ENCODE peak calls at places on chromosomes 13 and 19, in ten cellular contexts. J is epithelial cell of esophagus, E is mesenchymal stem cell, R is A549, H is fibroblast of lung, C is Peyer's patch, G is neuronal stem cell, I is left ventricle myocardium inferior, K is mammary epithelial cell, Q is AG04450. Y is an unnamed sample.

GRCh38 chr13:113421673-113422270 is 31.5 kb downstream of the ADPRHL1 start:
- DNase-seq in J (no peak), E (no peak), R (no peak), H (peak; percentile 77), C (no peak), G (no peak), I (no peak), K (no peak), Q (peak; percentile 13), Y (peak; percentile 55)

GRCh38 chr19:14361824-14362223 is 19.4 kb upstream of the ADGRE5 start:
- DNase-seq in J (no peak), E (no peak), R (no peak), H (no peak), C (no peak), G (no peak), I (no peak), K (no peak), Q (no peak), Y (no peak)

GRCh38 chr19:55486043-55486970 is 1.3 kb downstream of the NAT14 start:
- DNase-seq in J (no peak), E (no peak), R (no peak), H (no peak), C (no peak), G (no peak), I (no peak), K (no peak), Q (no peak), Y (no peak)

GRCh38 chr13:28392428-28392827 is 102.5 kb downstream of the FLT1 start:
- DNase-seq in J (no peak), E (peak; percentile 30), R (no peak), H (no peak), C (no peak), G (no peak), I (no peak), K (no peak), Q (no peak), Y (peak; percentile 7)

GRCh38 chr19:28836366-28836765 is 376.6 kb downstream of the UQCRFS1 start:
- DNase-seq in J (no peak), E (no peak), R (no peak), H (no peak), C (no peak), G (no peak), I (no peak), K (no peak), Q (no peak), Y (no peak)

GRCh38 chr19:16969127-16969526 is 57.5 kb downstream of the CPAMD8 start:
- DNase-seq in J (peak; percentile 74), E (no peak), R (no peak), H (no peak), C (no peak), G (no peak), I (no peak), K (peak; percentile 45), Q (no peak), Y (peak; percentile 36)

GRCh38 chr19:57747472-57747807 is 825 bp downstream of the ZNF776 start:
- DNase-seq in J (no peak), E (peak; percentile 6), R (no peak), H (no peak), C (no peak), G (no peak), I (no peak), K (no peak), Q (no peak), Y (no peak)

GRCh38 chr19:5447700-5448311 is 7.4 kb upstream of the ZNRF4 start:
- DNase-seq in J (peak; percentile 10), E (no peak), R (no peak), H (no peak), C (no peak), G (no peak), I (no peak), K (no peak), Q (no peak), Y (no peak)

GRCh38 chr19:10517361-10517759 is at the start of gene S1PR5:
- DNase-seq in J (peak; percentile 44), E (peak; percentile 62), R (peak; percentile 35), H (no peak), C (no peak), G (no peak), I (no peak), K (no peak), Q (no peak), Y (no peak)

GRCh38 chr19:18294467-18294864 is 13.0 kb upstream of the JUND start:
- DNase-seq in J (peak; percentile 81), E (no peak), R (no peak), H (no peak), C (peak; percentile 86), G (no peak), I (no peak), K (peak; percentile 48), Q (no peak), Y (no peak)

GRCh38 chr19:4326837-4327251 is 11.8 kb downstream of the STAP2 start:
- DNase-seq in J (no peak), E (no peak), R (no peak), H (no peak), C (no peak), G (peak; percentile 64), I (no peak), K (no peak), Q (no peak), Y (no peak)

GRCh38 chr13:39374741-39375189 is 228.2 kb downstream of the LHFPL6 start:
- DNase-seq in J (no peak), E (no peak), R (no peak), H (no peak), C (no peak), G (no peak), I (no peak), K (peak; percentile 35), Q (no peak), Y (no peak)

GRCh38 chr19:15464394-15465385 is at the start of gene RASAL3:
- DNase-seq in J (no peak), E (no peak), R (no peak), H (no peak), C (peak; percentile 84), G (no peak), I (no peak), K (no peak), Q (no peak), Y (no peak)

GRCh38 chr19:51065221-51065960 is 499 bp upstream of the KLK13 start:
- DNase-seq in J (no peak), E (no peak), R (no peak), H (no peak), C (no peak), G (no peak), I (no peak), K (no peak), Q (no peak), Y (no peak)
- H3K4me3 ChIP-seq in J (no peak overlapping the region), E (no peak overlapping the region), R (peak overlapping the region; percentile 46), H (no peak overlapping the region), C (no peak overlapping the region), G (peak overlapping the region; percentile 68), I (peak overlapping the region; percentile 58), K (peak overlapping the region; percentile 27), Q (peak overlapping the region; percentile 13), Y (no peak overlapping the region)

DNA sequence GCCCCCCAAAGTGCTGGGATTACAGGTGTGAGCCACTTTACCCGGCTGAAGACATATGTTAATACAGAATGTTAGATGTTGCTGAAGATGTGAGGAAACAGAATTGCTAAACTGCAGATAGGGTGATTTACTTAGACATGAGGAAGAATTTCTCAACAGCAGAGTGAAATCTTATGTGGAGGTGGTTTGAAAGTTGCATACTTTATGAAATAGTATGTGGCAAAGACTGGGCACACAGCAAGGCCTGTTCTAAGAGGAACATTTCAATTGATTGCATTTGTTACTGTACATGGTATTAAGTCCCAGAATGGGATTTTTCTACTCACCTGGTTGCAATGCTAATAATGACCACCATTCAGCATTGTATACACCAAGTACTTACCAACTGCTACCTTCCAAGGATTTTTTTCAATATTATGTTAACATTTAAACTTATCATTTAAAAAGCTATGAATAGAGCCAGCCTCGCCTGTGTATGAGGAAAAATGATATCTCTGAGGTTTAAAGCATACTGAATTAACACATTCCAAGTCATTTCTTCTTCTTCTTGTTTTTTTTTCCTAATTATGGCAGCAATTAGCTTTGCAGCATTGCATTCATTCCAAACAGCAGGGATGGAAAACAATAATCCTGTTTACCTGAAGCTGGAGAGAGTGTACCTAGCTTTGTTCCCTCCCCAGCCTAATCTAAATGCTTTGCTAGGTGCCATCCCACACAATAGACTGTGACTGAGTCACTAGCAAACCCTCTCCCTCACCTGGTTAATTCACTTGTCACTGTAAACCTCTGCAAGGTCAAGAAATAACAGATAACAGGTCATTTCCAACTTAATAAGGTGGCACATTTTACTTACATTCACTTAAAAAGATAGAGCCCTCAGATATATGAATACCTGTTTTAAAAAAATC is 19.4 kb upstream of the KLF5 start:
- DNase-seq in J (no peak), E (no peak), R (no peak), H (no peak), C (no peak), G (no peak), I (no peak), K (no peak), Q (no peak), Y (no peak)
- H3K4me3 ChIP-seq in J (no peak overlapping the region), E (no peak overlapping the region), R (no peak overlapping the region), H (no peak overlapping the region), C (no peak overlapping the region), G (no peak overlapping the region), I (no peak overlapping the region), K (no peak overlapping the region), Q (no peak overlapping the region), Y (no peak overlapping the region)

GRCh38 chr13:33016414-33017409 is at the start of gene KL:
- DNase-seq in J (no peak), E (peak; percentile 30), R (no peak), H (no peak), C (no peak), G (no peak), I (peak; percentile 34), K (no peak), Q (no peak), Y (no peak)

GRCh38 chr13:33015275-33015674 is 948 bp upstream of the KL start:
- DNase-seq in J (no peak), E (no peak), R (no peak), H (no peak), C (no peak), G (no peak), I (no peak), K (no peak), Q (no peak), Y (no peak)

GRCh38 chr13:33017410-33017929 is 1.2 kb downstream of the KL start:
- DNase-seq in J (peak; percentile 64), E (peak; percentile 64), R (peak; percentile 40), H (peak; percentile 16), C (no peak), G (no peak), I (peak; percentile 48), K (peak; percentile 31), Q (no peak), Y (peak; percentile 81)

GRCh38 chr13:33014291-33014690 is 1.9 kb upstream of the KL start:
- DNase-seq in J (no peak), E (peak; percentile 3), R (no peak), H (no peak), C (no peak), G (no peak), I (no peak), K (no peak), Q (no peak), Y (no peak)

GRCh38 chr13:33015791-33016323 is 366 bp upstream of the KL start:
- DNase-seq in J (no peak), E (peak; percentile 2), R (no peak), H (no peak), C (no peak), G (no peak), I (peak; percentile 19), K (no peak), Q (no peak), Y (no peak)
- H3K4me3 ChIP-seq in J (no peak overlapping the region), E (no peak overlapping the region), R (peak overlapping the region; percentile 47), H (no peak overlapping the region), C (peak overlapping the region; percentile 54), G (peak overlapping the region; percentile 72), I (peak overlapping the region; percentile 76), K (no peak overlapping the region), Q (no peak overlapping the region), Y (no peak overlapping the region)

GRCh38 chr13:46668302-46668720 is 115.3 kb downstream of the LRCH1 start:
- DNase-seq in J (peak; percentile 48), E (peak; percentile 74), R (no peak), H (peak; percentile 94), C (no peak), G (no peak), I (peak; percentile 35), K (peak; percentile 78), Q (peak; percentile 76), Y (peak; percentile 91)
- H3K4me3 ChIP-seq in J (no peak overlapping the region), E (peak overlapping the region; percentile 76), R (no peak overlapping the region), H (peak overlapping the region; percentile 35), C (peak overlapping the region; percentile 18), G (no peak overlapping the region), I (peak overlapping the region; percentile 25), K (no peak overlapping the region), Q (peak overlapping the region; percentile 43), Y (peak overlapping the region; percentile 28)